ENCODE peak calls at places on chromosomes 7 and 10, in eight cellular contexts. L is ureter; M is effector memory CD8-positive, alpha-beta T cell; J is heart left ventricle; C is ovary; D is H54; V is Panc1; X is left ventricle myocardium inferior. I is an unnamed sample.

GRCh38 chr10:97543025-97543546 is 29.5 kb upstream of the ANKRD2 start:
- DNase-seq in D (peak), M (no peak), V (peak), C (peak), L (peak), J (peak), X (peak), I (no peak)

GRCh38 chr7:88169717-88170320 is 50.0 kb downstream of the SRI start:
- DNase-seq in X (no peak), J (no peak), M (no peak), C (no peak), L (no peak), V (peak), D (no peak), I (no peak)

GRCh38 chr10:132546567-132547420 is 9.2 kb downstream of the INPP5A start:
- DNase-seq in M (no peak), D (no peak), X (peak), C (peak), J (peak), V (no peak), L (no peak), I (peak)

GRCh38 chr7:99219985-99220384 is 12.1 kb upstream of the KPNA7 start:
- DNase-seq in J (no peak), L (no peak), X (no peak), M (no peak), C (no peak), V (no peak), D (no peak), I (no peak)

GRCh38 chr7:11830582-11831382 is 1.2 kb downstream of the THSD7A start:
- DNase-seq in C (no peak), V (no peak), X (no peak), D (peak), L (no peak), J (no peak), M (no peak), I (no peak)

GRCh38 chr10:113094114-113094486 is 144.1 kb downstream of the TCF7L2 start:
- DNase-seq in D (no peak), X (no peak), C (no peak), L (no peak), J (no peak), V (no peak), M (no peak), I (no peak)

GRCh38 chr7:48041665-48041995 is 6.3 kb downstream of the C7orf57 start:
- DNase-seq in L (no peak), C (no peak), J (no peak), V (no peak), M (no peak), D (no peak), X (no peak), I (no peak)

GRCh38 chr10:11636761-11637166 is 25.3 kb upstream of the USP6NL start:
- DNase-seq in L (no peak), J (no peak), V (no peak), M (no peak), D (no peak), C (no peak), X (no peak), I (no peak)

GRCh38 chr10:29688230-29688634 is 53.5 kb upstream of the SVIL start:
- DNase-seq in C (no peak), V (no peak), M (no peak), J (no peak), X (no peak), D (no peak), L (no peak), I (no peak)

GRCh38 chr7:2966466-2967078 is 77.1 kb downstream of the CARD11 start:
- DNase-seq in D (no peak), C (no peak), M (no peak), L (no peak), J (no peak), V (no peak), X (no peak), I (peak)

GRCh38 chr10:5559642-5560141 is 34.9 kb downstream of the CALML3 start:
- DNase-seq in V (no peak), J (no peak), D (no peak), L (peak), M (no peak), X (no peak), C (no peak), I (peak)

GRCh38 chr10:107163086-107163880 is 1.2 kb downstream of the SORCS1 start:
- DNase-seq in L (no peak), D (no peak), J (no peak), M (no peak), X (no peak), C (no peak), V (no peak), I (no peak)

GRCh38 chr7:2607913-2608899 is 23.6 kb upstream of the TTYH3 start:
- DNase-seq in D (no peak), V (no peak), J (no peak), C (no peak), M (no peak), X (no peak), L (no peak), I (no peak)

GRCh38 chr7:337567-337951 is 47.6 kb downstream of the FOXL3 start:
- DNase-seq in V (no peak), L (no peak), D (no peak), M (no peak), J (no peak), X (no peak), C (no peak), I (no peak)

GRCh38 chr7:56063882-56064625 is at the start of gene SUMF2:
- DNase-seq in C (peak), J (peak), M (peak), D (peak), X (peak), V (peak), L (peak), I (peak)

GRCh38 chr7:3760696-3761095 is 459.6 kb downstream of the SDK1 start:
- DNase-seq in D (no peak), C (no peak), J (no peak), L (no peak), X (no peak), V (no peak), M (no peak), I (no peak)

GRCh38 chr7:96169439-96169838 is 152.5 kb downstream of the SLC25A13 start:
- DNase-seq in V (no peak), C (no peak), D (no peak), J (no peak), L (no peak), X (no peak), M (no peak), I (no peak)

GRCh38 chr7:130987092-130987491 is 253.1 kb upstream of the KLF14 start:
- DNase-seq in J (no peak), X (no peak), D (no peak), L (no peak), V (no peak), M (no peak), C (no peak), I (no peak)

GRCh38 chr7:106731207-106731606 is 70.2 kb upstream of the CCDC71L start:
- DNase-seq in M (no peak), L (no peak), X (no peak), C (no peak), V (no peak), D (no peak), J (no peak), I (no peak)

GRCh38 chr7:157834501-157835143 is 497.8 kb downstream of the DNAJB6 start:
- DNase-seq in J (no peak), V (no peak), X (no peak), L (no peak), D (no peak), C (no peak), M (no peak), I (no peak)

GRCh38 chr10:109205929-109206585 is 717.3 kb downstream of the XPNPEP1 start:
- DNase-seq in L (no peak), M (no peak), J (no peak), D (no peak), X (no peak), C (no peak), V (peak), I (no peak)

GRCh38 chr10:24469993-24470392 is 253.7 kb downstream of the ARHGAP21 start:
- DNase-seq in J (no peak), C (no peak), V (no peak), L (peak), M (no peak), D (no peak), X (no peak), I (no peak)

GRCh38 chr7:45921699-45922519 is 837 bp upstream of the IGFBP3 start:
- DNase-seq in J (peak), V (no peak), D (peak), L (peak), C (peak), X (peak), M (no peak), I (peak)

GRCh38 chr10:5477948-5478693 is 21.2 kb downstream of the CALML5 start:
- DNase-seq in M (no peak), V (no peak), L (no peak), D (no peak), J (no peak), C (no peak), X (no peak), I (no peak)

GRCh38 chr7:141954334-141954733 is 7.6 kb upstream of the CLEC5A start:
- DNase-seq in X (no peak), L (no peak), C (no peak), M (no peak), V (no peak), D (no peak), J (no peak), I (no peak)

GRCh38 chr7:100515072-100515532 is 23.9 kb upstream of the AGFG2 start:
- DNase-seq in D (no peak), C (no peak), X (no peak), L (no peak), V (no peak), M (no peak), J (no peak), I (no peak)

GRCh38 chr10:46064269-46064817 is 18.3 kb upstream of the MSMB start:
- DNase-seq in L (no peak), M (no peak), D (no peak), C (no peak), X (no peak), J (no peak), V (no peak), I (peak)

GRCh38 chr10:34116780-34117179 is 698.3 kb downstream of the PARD3 start:
- DNase-seq in V (no peak), X (no peak), L (no peak), C (no peak), J (no peak), M (no peak), D (no peak), I (no peak)

GRCh38 chr7:33742521-33742920 is 162.8 kb upstream of the BMPER start:
- DNase-seq in C (no peak), V (no peak), D (no peak), M (no peak), J (no peak), L (no peak), X (no peak), I (no peak)

GRCh38 chr10:52486840-52487611 is 172.9 kb downstream of the DKK1 start:
- DNase-seq in D (peak), V (peak), C (no peak), L (no peak), X (no peak), M (no peak), J (no peak), I (no peak)

GRCh38 chr10:49310460-49310859 is 11.5 kb downstream of the C10orf71 start:
- DNase-seq in V (peak), C (no peak), M (no peak), D (no peak), L (no peak), J (no peak), X (no peak), I (no peak)

GRCh38 chr10:23439452-23439919 is 611 bp downstream of the OTUD1 start:
- DNase-seq in L (no peak), M (no peak), D (no peak), V (no peak), J (no peak), X (peak), C (no peak), I (no peak)

GRCh38 chr10:71268751-71269150 is 50.3 kb upstream of the SLC29A3 start:
- DNase-seq in V (no peak), D (no peak), C (no peak), J (peak), L (no peak), X (peak), M (no peak), I (no peak)

GRCh38 chr7:132469681-132470080 is 106.6 kb downstream of the PLXNA4 start:
- DNase-seq in V (no peak), X (no peak), J (no peak), C (no peak), D (no peak), M (no peak), L (no peak), I (no peak)

I was measured in left lobe of liver.